ENCODE peak calls at places on chromosome 16, in five cellular contexts. R is T1000; M is foreskin keratinocyte; C is left cardiac atrium; H is stimulated activated CD8-positive, alpha-beta memory T cell treated with anti-CD3 and anti-CD28 coated beads, Interleukin-4, amount 100 ng/mL, for 1 hour. U is an unnamed sample.
A peak's percentile ranks its signal among the peaks of the same experiment; 100 is the strongest.

GRCh38 chr16:71473891-71474290 is 11.8 kb upstream of the ZNF23 start:
- DNase-seq in R (no peak), M (peak; percentile 69), C (no peak), H (no peak), U (no peak)

GRCh38 chr16:73031155-73031866 is 16.6 kb downstream of the ZFHX3 start:
- DNase-seq in R (no peak), M (no peak), C (no peak), H (no peak), U (no peak)

GRCh38 chr16:87303431-87303930 is 13.7 kb downstream of the C16orf95 start:
- DNase-seq in R (no peak), M (no peak), C (no peak), H (no peak), U (no peak)

GRCh38 chr16:80039777-80040176 is 439.2 kb upstream of the MAF start:
- DNase-seq in R (no peak), M (no peak), C (no peak), H (no peak), U (no peak)

GRCh38 chr16:84519855-84520254 is 15.4 kb upstream of the MEAK7 start:
- DNase-seq in R (no peak), M (no peak), C (no peak), H (no peak), U (no peak)

GRCh38 chr16:49350265-49351103 is 23.1 kb upstream of the C16orf78 start:
- DNase-seq in R (peak; percentile 7), M (peak; percentile 6), C (peak; percentile 57), H (peak; percentile 17), U (no peak)

GRCh38 chr16:81703177-81704155 is 75.6 kb upstream of the PLCG2 start:
- DNase-seq in R (no peak), M (no peak), C (no peak), H (no peak), U (no peak)

GRCh38 chr16:68062910-68063393 is 22.2 kb upstream of the NFATC3 start:
- DNase-seq in R (no peak), M (no peak), C (no peak), H (no peak), U (peak; percentile 53)

GRCh38 chr16:84950906-84951305 is 60.4 kb downstream of the ZDHHC7 start:
- DNase-seq in R (no peak), M (no peak), C (no peak), H (no peak), U (no peak)

GRCh38 chr16:2194852-2195315 is 1.5 kb downstream of the CASKIN1 start:
- DNase-seq in R (no peak), M (peak; percentile 19), C (no peak), H (peak; percentile 20), U (no peak)

U was measured in NK-92 treated with Interleukin-12 subunit alpha and Interleukin-12 subunit beta, amount 100 ng/mL, for 24 hours.